ENCODE peak calls at places on chromosomes 7 and 10, in six cellular contexts. K, W, A, M, D and E are unnamed samples.

GRCh38 chr10:124281666-124282065 is 137.1 kb downstream of the OAT start:
- DNase-seq in K (no peak), W (no peak), A (no peak), M (no peak), D (no peak), E (no peak)

GRCh38 chr10:81873932-81874816 is 820 bp upstream of the NRG3 start:
- DNase-seq in K (no peak), W (no peak), A (peak; percentile 95), M (no peak), D (peak; percentile 44), E (no peak)

GRCh38 chr7:4138866-4139265 is 543.2 kb upstream of the FOXK1 start:
- DNase-seq in K (no peak), W (no peak), A (no peak), M (no peak), D (no peak), E (no peak)

GRCh38 chr10:5284311-5285057 is 80.3 kb upstream of the UCN3 start:
- DNase-seq in K (peak; percentile 58), W (peak; percentile 49), A (no peak), M (no peak), D (peak; percentile 84), E (no peak)

GRCh38 chr10:94383515-94383914 is 18.8 kb upstream of the TBC1D12 start:
- DNase-seq in K (no peak), W (no peak), A (no peak), M (no peak), D (no peak), E (no peak)

GRCh38 chr10:5293691-5294550 is 70.8 kb upstream of the UCN3 start:
- DNase-seq in K (no peak), W (peak; percentile 79), A (peak; percentile 91), M (peak; percentile 92), D (peak; percentile 92), E (peak; percentile 13)

GRCh38 chr10:101630420-101630920 is 42.3 kb downstream of the DPCD start:
- DNase-seq in K (no peak), W (no peak), A (peak; percentile 48), M (peak; percentile 50), D (no peak), E (no peak)

GRCh38 chr10:114282526-114282925 is 43.5 kb downstream of the VWA2 start:
- DNase-seq in K (no peak), W (no peak), A (no peak), M (peak; percentile 54), D (no peak), E (no peak)

GRCh38 chr7:131629203-131629871 is 72.9 kb upstream of the PODXL start:
- DNase-seq in K (peak; percentile 66), W (no peak), A (no peak), M (peak; percentile 80), D (peak; percentile 54), E (no peak)

GRCh38 chr7:151157645-151158329 is 9.7 kb downstream of the GBX1 start:
- DNase-seq in K (peak; percentile 55), W (no peak), A (no peak), M (no peak), D (peak; percentile 73), E (no peak)